ENCODE peak calls at places on chromosomes 13 and 19, in five cellular contexts. Q is stimulated activated CD8-positive, alpha-beta memory T cell treated with anti-CD3 and anti-CD28 coated beads, Interleukin-4, amount 100 ng/mL, for 1 hour; L is psoas muscle; D is ovary; K is NCI-H2029 treated with DMSO at 0.1 percent for 48 hours. M is an unnamed sample.

GRCh38 chr13:114108141-114108761 is 24.2 kb downstream of the RASA3 start:
- DNase-seq in L (peak; percentile 46), Q (no peak), D (peak; percentile 15), K (no peak), M (no peak)

GRCh38 chr13:99113351-99113750 is 87.3 kb upstream of the UBAC2 start:
- DNase-seq in Q (no peak), K (no peak), L (no peak), D (no peak), M (no peak)

GRCh38 chr19:14639536-14640277 is 34.9 kb downstream of the ADGRE3 start:
- DNase-seq in Q (no peak), D (no peak), K (no peak), L (no peak), M (no peak)

GRCh38 chr19:16024266-16025107 is 51.8 kb upstream of the TPM4 start:
- DNase-seq in L (no peak), K (no peak), Q (no peak), D (no peak), M (no peak)

GRCh38 chr19:55654833-55655647 is at the start of gene U2AF2:
- DNase-seq in K (peak; percentile 92), D (peak; percentile 99), L (peak; percentile 99), Q (peak; percentile 94), M (peak; percentile 87)

GRCh38 chr13:105679832-105680231 is 855.6 kb downstream of the EFNB2 start:
- DNase-seq in D (no peak), Q (no peak), K (no peak), L (no peak), M (no peak)

GRCh38 chr13:81686877-81687276 is 1346.0 kb upstream of the SPRY2 start:
- DNase-seq in Q (no peak), L (no peak), K (no peak), D (no peak), M (peak; percentile 3)

GRCh38 chr19:5050905-5051304 is 82.0 kb downstream of the KDM4B start:
- DNase-seq in Q (no peak), K (no peak), L (no peak), D (no peak), M (no peak)

GRCh38 chr13:110648848-110649421 is 33.6 kb downstream of the NAXD start:
- DNase-seq in K (no peak), Q (no peak), L (peak; percentile 35), D (no peak), M (no peak)

GRCh38 chr19:1486720-1487575 is 3.2 kb downstream of the PCSK4 start:
- DNase-seq in D (no peak), K (no peak), L (peak; percentile 42), Q (no peak), M (no peak)

GRCh38 chr13:99973163-99973785 is 1.7 kb upstream of the ZIC5 start:
- DNase-seq in Q (no peak), K (no peak), L (no peak), D (no peak), M (no peak)

GRCh38 chr19:7926021-7926726 is at the start of gene CTXN1:
- DNase-seq in D (peak; percentile 87), L (peak; percentile 82), K (no peak), Q (peak; percentile 46), M (no peak)

GRCh38 chr13:96822900-96823299 is 171.4 kb downstream of the OXGR1 start:
- DNase-seq in D (no peak), K (no peak), L (no peak), Q (no peak), M (peak; percentile 12)

GRCh38 chr13:35684432-35684831 is 207.9 kb upstream of the MAB21L1 start:
- DNase-seq in L (no peak), D (no peak), K (no peak), Q (no peak), M (no peak)

GRCh38 chr13:99971576-99972189 is at the start of gene ZIC5:
- DNase-seq in Q (no peak), L (no peak), D (no peak), K (no peak), M (no peak)

GRCh38 chr19:2166741-2167738 is 3.3 kb downstream of the DOT1L start:
- DNase-seq in Q (no peak), K (peak; percentile 93), D (peak; percentile 81), L (peak; percentile 92), M (peak; percentile 53)

GRCh38 chr13:42066542-42066941 is 18.1 kb downstream of the DGKH start:
- DNase-seq in Q (no peak), D (no peak), L (no peak), K (no peak), M (peak; percentile 29)

GRCh38 chr13:37906880-37907279 is 37.3 kb upstream of the TRPC4 start:
- DNase-seq in K (no peak), L (no peak), Q (no peak), D (no peak), M (no peak)

M was measured in fibroblast of the conjunctiva.